ENCODE peak calls at places on chromosomes 12 and 14, in five cellular contexts. X is K562, H is A549, U is WTC11, Z is HepG2. L is an unnamed sample.

GRCh38 chr12:14384783-14385638 is 19.5 kb downstream of the ATF7IP start:
- DNase-seq in H (peak; percentile 91), Z (peak; percentile 88), X (peak; percentile 86), U (peak; percentile 28), L (peak; percentile 92)

GRCh38 chr12:65510584-65511050 is 232.1 kb downstream of the MSRB3 start:
- DNase-seq in H (no peak), U (peak; percentile 59), Z (peak; percentile 88), X (no peak), L (no peak)

GRCh38 chr12:105351523-105351922 is 21.0 kb downstream of the C12orf75 start:
- DNase-seq in U (no peak), Z (no peak), X (no peak), H (no peak), L (no peak)

GRCh38 chr12:104094284-104094683 is 30.0 kb downstream of the HCFC2 start:
- DNase-seq in Z (no peak), H (no peak), X (no peak), U (no peak), L (no peak)

GRCh38 chr14:90587918-90588317 is 191.1 kb downstream of the CALM1 start:
- DNase-seq in U (no peak), Z (no peak), H (no peak), X (no peak), L (no peak)

GRCh38 chr12:50991296-50991695 is 34.9 kb downstream of the SLC11A2 start:
- DNase-seq in Z (no peak), H (no peak), U (no peak), X (no peak), L (no peak)

GRCh38 chr12:75239987-75240386 is 30.3 kb upstream of the KCNC2 start:
- DNase-seq in X (no peak), U (no peak), Z (no peak), H (no peak), L (no peak)

GRCh38 chr14:96362071-96362964 is 823 bp downstream of the ATG2B start:
- DNase-seq in U (peak; percentile 30), Z (peak; percentile 69), X (peak; percentile 69), H (peak; percentile 75), L (peak; percentile 31)

GRCh38 chr14:47988175-47988574 is 312.8 kb upstream of the MDGA2 start:
- DNase-seq in X (no peak), U (no peak), H (no peak), Z (no peak), L (no peak)
- TF ChIP-seq ESRRA in X (no peak), U (no peak), H (no peak), Z (no peak), L (no peak)

GRCh38 chr14:38605193-38606114 is 349.6 kb upstream of the CLEC14A start:
- DNase-seq in H (no peak), U (no peak), X (no peak), Z (peak; percentile 79), L (no peak)
- TF ChIP-seq CTCF in H (no peak), U (no peak), X (no peak), Z (peak; percentile 56), L (no peak)

GRCh38 chr12:42725839-42726238 is 136.3 kb upstream of the PRICKLE1 start:
- DNase-seq in X (no peak), Z (no peak), U (no peak), H (no peak), L (no peak)
- TF ChIP-seq ESRRA in X (no peak), Z (no peak), U (no peak), H (no peak), L (no peak)

GRCh38 chr14:97410667-97411286 is 613.6 kb downstream of the VRK1 start:
- DNase-seq in U (no peak), Z (no peak), H (no peak), X (no peak), L (no peak)
- TF ChIP-seq CTCF in U (no peak), Z (no peak), H (no peak), X (no peak), L (peak; percentile 2)

GRCh38 chr12:128025856-128026255 is 241.1 kb upstream of the TMEM132C start:
- DNase-seq in Z (no peak), H (no peak), X (no peak), U (no peak), L (no peak)

GRCh38 chr12:128015276-128015675 is 251.7 kb upstream of the TMEM132C start:
- DNase-seq in U (no peak), X (no peak), H (no peak), Z (no peak), L (no peak)

GRCh38 chr12:128021561-128021960 is 245.4 kb upstream of the TMEM132C start:
- DNase-seq in Z (no peak), H (no peak), X (no peak), U (no peak), L (no peak)

GRCh38 chr12:128019996-128020544 is 246.9 kb upstream of the TMEM132C start:
- DNase-seq in U (no peak), H (no peak), X (peak; percentile 28), Z (no peak), L (no peak)
- TF ChIP-seq ESRRA in U (no peak), H (no peak), X (no peak), Z (no peak), L (no peak)

L was measured in GM12878.